ENCODE peak calls at places on chromosomes 12 and 14, in four cellular contexts. L is astrocyte of the spinal cord, Z is coronary artery, J is PC-9. F is an unnamed sample.

GRCh38 chr12:131085125-131085815 is 131.6 kb downstream of the ADGRD1 start:
- DNase-seq in L (no peak), Z (peak), J (no peak), F (no peak)

GRCh38 chr12:31106101-31106803 is 32.6 kb downstream of the DDX11 start:
- DNase-seq in L (no peak), Z (peak), J (no peak), F (no peak)

GRCh38 chr14:105334383-105335230 is 20.1 kb downstream of the PACS2 start:
- DNase-seq in L (no peak), Z (no peak), J (no peak), F (no peak)

GRCh38 chr14:94011795-94012194 is 14.3 kb upstream of the OTUB2 start:
- DNase-seq in L (peak), Z (no peak), J (no peak), F (no peak)

GRCh38 chr12:57549909-57550627 is at the start of gene KIF5A:
- DNase-seq in L (no peak), Z (peak), J (no peak), F (no peak)

GRCh38 chr12:102564026-102564425 is 83.7 kb upstream of the IGF1 start:
- DNase-seq in L (no peak), Z (no peak), J (peak), F (peak)

GRCh38 chr12:13126494-13126893 is 23.0 kb upstream of the GSG1 start:
- DNase-seq in L (no peak), Z (no peak), J (no peak), F (no peak)

GRCh38 chr12:78060186-78060585 is 229.5 kb downstream of the NAV3 start:
- DNase-seq in L (peak), Z (no peak), J (no peak), F (no peak)

GRCh38 chr12:74328623-74329022 is 209.0 kb upstream of the ATXN7L3B start:
- DNase-seq in L (no peak), Z (no peak), J (no peak), F (no peak)

GRCh38 chr14:100671906-100672305 is 54.8 kb upstream of the DLK1 start:
- DNase-seq in L (no peak), Z (no peak), J (no peak), F (no peak)

GRCh38 chr14:49617846-49618519 is 2.4 kb downstream of the RPL36AL start:
- DNase-seq in L (no peak), Z (no peak), J (no peak), F (no peak)

GRCh38 chr14:53963491-53964227 is 7.0 kb upstream of the BMP4 start:
- DNase-seq in L (peak), Z (no peak), J (no peak), F (peak)

GRCh38 chr14:104891121-104891551 is 26.1 kb downstream of the CEP170B start:
- DNase-seq in L (no peak), Z (no peak), J (no peak), F (no peak)

GRCh38 chr12:114733919-114734318 is 49.9 kb upstream of the TBX3 start:
- DNase-seq in L (no peak), Z (no peak), J (no peak), F (no peak)

GRCh38 chr12:47862881-47863280 is 41.9 kb downstream of the VDR start:
- DNase-seq in L (no peak), Z (no peak), J (no peak), F (no peak)
- TF ChIP-seq CTCF in L (no peak), Z (no peak), J (no peak), F (no peak)

GRCh38 chr12:38137716-38138115 is 178.9 kb upstream of the ALG10B start:
- DNase-seq in L (no peak), Z (no peak), J (no peak), F (no peak)

GRCh38 chr12:38137287-38137686 is 179.3 kb upstream of the ALG10B start:
- DNase-seq in L (no peak), Z (no peak), J (no peak), F (no peak)

GRCh38 chr12:38139456-38139855 is 177.1 kb upstream of the ALG10B start:
- DNase-seq in L (no peak), Z (no peak), J (no peak), F (no peak)

GRCh38 chr12:38141239-38141638 is 175.3 kb upstream of the ALG10B start:
- DNase-seq in L (no peak), Z (no peak), J (no peak), F (no peak)

GRCh38 chr12:38138225-38139221 is 178.1 kb upstream of the ALG10B start:
- DNase-seq in L (peak), Z (no peak), J (peak), F (peak)
- TF ChIP-seq CTCF in L (peak), Z (peak), J (peak), F (peak)

DNA sequence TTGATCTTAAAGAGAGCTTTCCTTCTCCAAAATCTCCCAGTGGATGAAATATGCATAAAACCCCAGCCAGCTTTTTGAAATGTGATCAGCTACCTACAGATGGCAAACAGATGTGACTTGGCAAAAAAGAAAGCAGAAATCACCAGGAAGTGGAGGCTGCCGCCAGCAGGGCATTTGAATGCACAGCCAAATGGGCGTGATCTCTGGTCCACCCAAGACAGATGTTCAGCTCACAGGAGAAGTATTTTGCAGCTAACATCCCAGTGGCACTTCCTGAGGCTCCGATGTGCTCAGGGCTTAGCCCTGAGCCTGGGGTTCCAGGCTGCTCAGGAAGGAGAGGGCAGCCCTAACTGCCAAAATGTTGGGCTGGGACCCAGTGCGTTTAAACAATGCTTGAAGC is 78.2 kb downstream of the LGMN start:
- DNase-seq in L (peak), Z (no peak), J (no peak), F (no peak)
- TF ChIP-seq CTCF in L (peak), Z (no peak), J (no peak), F (no peak)

DNA sequence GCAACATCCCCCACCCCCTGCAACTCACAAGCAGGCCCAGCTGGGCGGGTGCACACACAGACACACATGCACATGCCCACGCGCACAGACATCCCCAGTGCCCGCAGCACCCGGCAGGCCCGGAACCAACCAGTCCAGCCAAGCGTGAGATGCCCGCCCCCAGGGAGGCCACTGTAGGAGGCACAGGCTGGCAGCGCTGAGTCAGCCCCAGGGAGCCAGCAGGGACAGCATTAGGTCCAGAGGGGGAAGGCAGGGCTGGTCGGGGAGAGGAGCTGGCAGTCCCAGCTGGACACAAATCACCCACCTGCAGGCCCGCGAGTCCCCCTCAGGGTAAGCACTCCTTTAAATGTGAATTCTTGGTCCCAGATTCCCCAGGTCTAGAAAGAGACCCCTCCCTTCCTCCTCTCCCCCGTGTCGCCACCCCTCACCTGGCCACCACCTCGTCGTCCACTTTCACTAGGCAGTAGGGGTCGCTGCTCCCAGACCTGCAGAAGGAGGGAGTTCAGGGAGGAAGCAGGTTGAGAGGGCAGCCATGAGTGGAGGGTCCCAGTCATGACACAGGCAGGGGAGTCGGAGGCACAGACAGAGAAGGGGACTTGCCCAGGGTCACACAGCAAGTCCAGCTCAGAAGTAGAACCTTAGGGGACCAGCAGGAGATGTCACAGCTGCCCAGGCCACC is 5.0 kb downstream of the RASAL1 start:
- DNase-seq in L (no peak), Z (no peak), J (no peak), F (no peak)
- TF ChIP-seq CTCF in L (peak), Z (no peak), J (no peak), F (peak)

DNA sequence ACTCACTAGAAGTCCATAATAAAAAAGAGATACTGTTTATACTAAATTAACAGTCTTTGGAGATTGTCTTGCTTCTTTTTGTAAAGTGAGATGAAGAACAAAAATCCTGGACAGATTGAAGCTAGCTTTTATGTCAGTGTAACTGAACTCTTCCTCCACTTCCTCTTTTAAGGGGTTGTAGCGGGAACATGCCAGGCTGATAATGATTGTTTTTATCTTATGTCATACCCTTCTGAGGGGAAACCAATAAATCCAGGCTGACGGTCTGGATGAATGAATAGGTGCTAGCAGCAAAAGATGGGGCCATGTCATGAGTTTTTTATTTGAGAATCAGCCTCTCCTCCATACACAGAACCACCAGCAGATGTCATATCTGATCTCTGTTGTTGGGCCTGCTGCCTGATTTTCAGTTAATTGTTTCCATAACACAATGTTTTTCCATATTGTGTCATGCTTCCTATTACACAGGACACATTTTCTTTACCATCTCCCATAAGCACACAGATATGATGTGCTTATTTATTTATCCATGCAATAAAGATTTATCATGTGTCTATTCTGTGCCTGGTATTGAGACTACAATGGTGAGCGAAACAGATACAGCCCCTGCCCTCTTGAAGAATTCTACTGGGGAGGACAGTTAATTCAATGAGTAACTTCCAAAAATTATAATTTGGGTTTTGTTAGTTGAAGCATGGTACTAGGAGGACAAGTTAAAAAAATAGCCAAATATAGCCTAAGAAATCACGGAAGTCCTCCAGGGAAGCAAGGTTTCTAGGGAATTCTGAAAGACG is 33.5 kb upstream of the CRY1 start:
- DNase-seq in L (peak), Z (no peak), J (no peak), F (peak)
- TF ChIP-seq CTCF in L (peak), Z (no peak), J (peak), F (peak)

GRCh38 chr14:102777711-102778615 is 714 bp downstream of the TRAF3 start:
- DNase-seq in L (peak), Z (no peak), J (no peak), F (no peak)
- TF ChIP-seq CTCF in L (no peak), Z (no peak), J (no peak), F (no peak)

DNA sequence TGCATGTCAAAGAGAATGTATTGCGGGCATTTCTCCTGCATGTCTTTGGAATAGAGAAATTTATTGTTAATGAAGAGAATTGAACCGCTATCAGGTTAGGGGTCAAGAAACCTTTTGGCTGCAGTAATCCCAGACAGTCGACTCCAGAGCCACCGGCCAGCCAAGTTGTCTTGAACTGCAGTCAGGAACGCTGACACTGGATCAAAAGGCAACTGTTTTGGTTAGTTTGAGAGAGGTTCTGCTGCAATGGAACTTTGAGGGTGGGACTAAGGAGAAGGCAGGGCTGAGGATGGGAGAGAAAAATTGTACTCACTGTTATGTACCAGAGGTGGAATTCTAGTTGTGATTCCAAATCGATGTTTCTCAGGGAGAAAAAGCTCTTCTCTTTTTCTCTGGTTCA is 28.2 kb downstream of the PPFIBP1 start:
- DNase-seq in L (no peak), Z (no peak), J (no peak), F (no peak)
- TF ChIP-seq CTCF in L (no peak), Z (no peak), J (no peak), F (no peak)

GRCh38 chr12:95115641-95116040 is 42.2 kb upstream of the NR2C1 start:
- DNase-seq in L (no peak), Z (no peak), J (no peak), F (no peak)

GRCh38 chr12:95118138-95118787 is 44.8 kb upstream of the NR2C1 start:
- DNase-seq in L (peak), Z (no peak), J (peak), F (no peak)

GRCh38 chr12:95116341-95116740 is 42.9 kb upstream of the NR2C1 start:
- DNase-seq in L (no peak), Z (no peak), J (no peak), F (no peak)

GRCh38 chr12:95116773-95117172 is 43.4 kb upstream of the NR2C1 start:
- DNase-seq in L (no peak), Z (no peak), J (peak), F (no peak)

DNA sequence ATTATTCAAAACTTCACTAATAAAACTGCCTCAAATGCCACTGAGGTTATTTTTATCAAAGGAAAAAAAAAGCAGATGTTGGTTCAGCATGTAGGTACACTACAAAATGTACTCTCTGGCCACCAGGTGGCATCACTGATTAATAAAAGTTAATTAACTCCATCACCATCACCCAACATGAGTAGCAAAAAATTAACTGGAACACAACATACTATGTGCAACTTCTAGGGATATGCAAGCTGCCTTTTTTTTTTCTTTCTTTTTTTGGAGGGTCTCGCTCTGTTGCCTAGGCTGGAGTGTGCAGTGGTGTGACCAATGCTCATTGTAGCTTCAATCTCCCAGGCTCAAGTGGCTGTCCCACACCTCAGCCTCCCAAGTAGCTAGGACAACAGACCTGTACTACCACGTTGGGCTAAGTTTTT is 43.8 kb upstream of the NR2C1 start:
- DNase-seq in L (peak), Z (no peak), J (no peak), F (peak)
- TF ChIP-seq CTCF in L (peak), Z (peak), J (peak), F (peak)